ENCODE peak calls at places on chromosomes 3 and 15, in four cellular contexts. E, X, Z and Y are unnamed samples.

GRCh38 chr15:79904256-79904655 is 7.4 kb upstream of the MTHFS start:
- DNase-seq in Z (no peak), E (no peak), X (no peak), Y (no peak)

GRCh38 chr3:188575501-188575900 is 421.5 kb downstream of the LPP start:
- DNase-seq in Z (no peak), X (no peak), E (no peak), Y (no peak)

GRCh38 chr15:67836134-67836455 is 3.8 kb downstream of the RNU6-1 start:
- DNase-seq in X (no peak), E (no peak), Z (no peak), Y (peak)

GRCh38 chr3:194174407-194174806 is 38.5 kb downstream of the HES1 start:
- DNase-seq in E (no peak), Z (no peak), X (no peak), Y (no peak)

GRCh38 chr3:192570757-192571156 is 156.6 kb downstream of the FGF12 start:
- DNase-seq in Z (no peak), X (no peak), E (no peak), Y (no peak)

GRCh38 chr3:32301426-32301825 is 62.9 kb downstream of the CMTM8 start:
- DNase-seq in Z (no peak), E (no peak), X (no peak), Y (no peak)

GRCh38 chr3:81434171-81434570 is 327.3 kb downstream of the GBE1 start:
- DNase-seq in X (no peak), E (no peak), Z (no peak), Y (no peak)

GRCh38 chr3:70821602-70822001 is 509.2 kb upstream of the MDFIC2 start:
- DNase-seq in E (no peak), Z (no peak), X (no peak), Y (no peak)

GRCh38 chr15:57505056-57505713 is 86.5 kb upstream of the MYZAP start:
- DNase-seq in Z (no peak), E (no peak), X (no peak), Y (no peak)

GRCh38 chr15:61656391-61656790 is 403.9 kb downstream of the VPS13C start:
- DNase-seq in Z (no peak), E (no peak), X (no peak), Y (no peak)

GRCh38 chr3:39183231-39184080 is 8.9 kb downstream of the XIRP1 start:
- DNase-seq in E (no peak), X (no peak), Z (no peak), Y (no peak)

GRCh38 chr3:45608885-45609284 is 14.3 kb downstream of the LIMD1 start:
- DNase-seq in Z (no peak), X (no peak), E (no peak), Y (no peak)

GRCh38 chr3:69282191-69282590 is 103.7 kb downstream of the FRMD4B start:
- DNase-seq in X (peak), Z (no peak), E (no peak), Y (peak)